ENCODE peak calls at places on chromosomes 16 and 17, in six cellular contexts. I, O, V, Y, E and X are unnamed samples.
A peak's percentile ranks its signal among the peaks of the same experiment; 100 is the strongest.

GRCh38 chr17:40362696-40363479 is 1.6 kb downstream of the GJD3 start:
- DNase-seq in V (peak; percentile 61), E (peak; percentile 76), I (peak; percentile 78), Y (peak; percentile 93), O (peak; percentile 81), X (peak; percentile 92)

GRCh38 chr17:10697092-10698081 is at the start of the genes ADPRM and SCO1:
- DNase-seq in I (peak; percentile 88), V (peak; percentile 83), E (peak; percentile 95), O (peak; percentile 83), Y (peak; percentile 94), X (peak; percentile 97)

GRCh38 chr17:77391668-77392375 is 251.1 kb downstream of the SEC14L1 start:
- DNase-seq in O (no peak), I (no peak), E (no peak), Y (peak; percentile 84), V (no peak), X (peak; percentile 97)

GRCh38 chr16:56983211-56983751 is 6.1 kb upstream of the NLRC5 start:
- DNase-seq in E (peak; percentile 55), V (no peak), O (no peak), Y (no peak), I (no peak), X (no peak)

GRCh38 chr17:79038545-79039135 is 14.7 kb downstream of the C1QTNF1 start:
- DNase-seq in V (no peak), Y (no peak), O (no peak), E (no peak), I (no peak), X (peak; percentile 52)

GRCh38 chr17:39365252-39365651 is 36.2 kb downstream of the FBXL20 start:
- DNase-seq in E (no peak), I (no peak), O (no peak), V (no peak), Y (no peak), X (peak; percentile 30)

GRCh38 chr17:41527076-41528023 is 758 bp downstream of the KRT19 start:
- DNase-seq in I (peak; percentile 36), O (peak; percentile 37), V (no peak), Y (no peak), E (peak; percentile 44), X (no peak)

GRCh38 chr17:82062076-82062983 is 3.3 kb downstream of the DUS1L start:
- DNase-seq in I (no peak), V (no peak), Y (no peak), E (no peak), O (no peak), X (no peak)